ENCODE peak calls at places on chromosomes 7 and 10, in four cellular contexts. One of them, this sample, is unnamed.

GRCh38 chr7:142405122-142405765 is 147.4 kb upstream of the PRSS58 start:
- DNase-seq in activated T-cell treated with anti-CD3 and anti-CD28 coated beads for 24 hours: no peak
- DNase-seq in SW480: no peak
- DNase-seq in stimulated activated CD8-positive, alpha-beta memory T cell treated with anti-CD3 and anti-CD28 coated beads, Interleukin-7, amount 100 ng/mL, for 4 hours: no peak
- DNase-seq in this sample: no peak

GRCh38 chr10:12934777-12935176 is 66.7 kb downstream of the CCDC3 start:
- DNase-seq in activated T-cell treated with anti-CD3 and anti-CD28 coated beads for 24 hours: no peak
- DNase-seq in SW480: no peak
- DNase-seq in stimulated activated CD8-positive, alpha-beta memory T cell treated with anti-CD3 and anti-CD28 coated beads, Interleukin-7, amount 100 ng/mL, for 4 hours: no peak
- DNase-seq in this sample: no peak

GRCh38 chr7:113774182-113774807 is 144.5 kb downstream of the PPP1R3A start:
- DNase-seq in stimulated activated CD8-positive, alpha-beta memory T cell treated with anti-CD3 and anti-CD28 coated beads, Interleukin-7, amount 100 ng/mL, for 4 hours: no peak
- DNase-seq in SW480: peak
- DNase-seq in activated T-cell treated with anti-CD3 and anti-CD28 coated beads for 24 hours: no peak
- DNase-seq in this sample: no peak

GRCh38 chr10:43077421-43078171 is 727 bp downstream of the RET start:
- DNase-seq in activated T-cell treated with anti-CD3 and anti-CD28 coated beads for 24 hours: no peak
- DNase-seq in stimulated activated CD8-positive, alpha-beta memory T cell treated with anti-CD3 and anti-CD28 coated beads, Interleukin-7, amount 100 ng/mL, for 4 hours: no peak
- DNase-seq in SW480: no peak
- DNase-seq in this sample: no peak

GRCh38 chr7:119377861-119378260 is 895.1 kb upstream of the KCND2 start:
- DNase-seq in stimulated activated CD8-positive, alpha-beta memory T cell treated with anti-CD3 and anti-CD28 coated beads, Interleukin-7, amount 100 ng/mL, for 4 hours: no peak
- DNase-seq in SW480: no peak
- DNase-seq in activated T-cell treated with anti-CD3 and anti-CD28 coated beads for 24 hours: no peak
- DNase-seq in this sample: no peak

GRCh38 chr7:92794386-92794785 is 42.0 kb downstream of the CDK6 start:
- DNase-seq in SW480: no peak
- DNase-seq in activated T-cell treated with anti-CD3 and anti-CD28 coated beads for 24 hours: no peak
- DNase-seq in stimulated activated CD8-positive, alpha-beta memory T cell treated with anti-CD3 and anti-CD28 coated beads, Interleukin-7, amount 100 ng/mL, for 4 hours: no peak
- DNase-seq in this sample: no peak

GRCh38 chr10:11949152-11949551 is 93.5 kb downstream of the UPF2 start:
- DNase-seq in stimulated activated CD8-positive, alpha-beta memory T cell treated with anti-CD3 and anti-CD28 coated beads, Interleukin-7, amount 100 ng/mL, for 4 hours: no peak
- DNase-seq in SW480: no peak
- DNase-seq in activated T-cell treated with anti-CD3 and anti-CD28 coated beads for 24 hours: no peak
- DNase-seq in this sample: no peak

GRCh38 chr7:136976504-136977251 is 108.2 kb downstream of the CHRM2 start:
- DNase-seq in activated T-cell treated with anti-CD3 and anti-CD28 coated beads for 24 hours: no peak
- DNase-seq in stimulated activated CD8-positive, alpha-beta memory T cell treated with anti-CD3 and anti-CD28 coated beads, Interleukin-7, amount 100 ng/mL, for 4 hours: no peak
- DNase-seq in SW480: no peak
- DNase-seq in this sample: no peak

GRCh38 chr7:490461-491291 is 29.0 kb downstream of the PDGFA start:
- DNase-seq in activated T-cell treated with anti-CD3 and anti-CD28 coated beads for 24 hours: no peak
- DNase-seq in stimulated activated CD8-positive, alpha-beta memory T cell treated with anti-CD3 and anti-CD28 coated beads, Interleukin-7, amount 100 ng/mL, for 4 hours: no peak
- DNase-seq in SW480: peak
- DNase-seq in this sample: peak

GRCh38 chr10:123913688-123914268 is 22.2 kb upstream of the CPXM2 start:
- DNase-seq in stimulated activated CD8-positive, alpha-beta memory T cell treated with anti-CD3 and anti-CD28 coated beads, Interleukin-7, amount 100 ng/mL, for 4 hours: no peak
- DNase-seq in activated T-cell treated with anti-CD3 and anti-CD28 coated beads for 24 hours: no peak
- DNase-seq in SW480: no peak
- DNase-seq in this sample: peak

GRCh38 chr10:49737474-49738201 is 24.5 kb downstream of the OGDHL start:
- DNase-seq in activated T-cell treated with anti-CD3 and anti-CD28 coated beads for 24 hours: no peak
- DNase-seq in SW480: no peak
- DNase-seq in stimulated activated CD8-positive, alpha-beta memory T cell treated with anti-CD3 and anti-CD28 coated beads, Interleukin-7, amount 100 ng/mL, for 4 hours: no peak
- DNase-seq in this sample: no peak

GRCh38 chr10:12658526-12658925 is 309.2 kb downstream of the CAMK1D start:
- DNase-seq in stimulated activated CD8-positive, alpha-beta memory T cell treated with anti-CD3 and anti-CD28 coated beads, Interleukin-7, amount 100 ng/mL, for 4 hours: no peak
- DNase-seq in SW480: no peak
- DNase-seq in activated T-cell treated with anti-CD3 and anti-CD28 coated beads for 24 hours: no peak
- DNase-seq in this sample: no peak

GRCh38 chr10:30791197-30791611 is 161.7 kb upstream of the LYZL2 start:
- DNase-seq in activated T-cell treated with anti-CD3 and anti-CD28 coated beads for 24 hours: no peak
- DNase-seq in stimulated activated CD8-positive, alpha-beta memory T cell treated with anti-CD3 and anti-CD28 coated beads, Interleukin-7, amount 100 ng/mL, for 4 hours: no peak
- DNase-seq in SW480: no peak
- DNase-seq in this sample: no peak

GRCh38 chr7:44348851-44349781 is 23.7 kb upstream of the CAMK2B start:
- DNase-seq in stimulated activated CD8-positive, alpha-beta memory T cell treated with anti-CD3 and anti-CD28 coated beads, Interleukin-7, amount 100 ng/mL, for 4 hours: no peak
- DNase-seq in activated T-cell treated with anti-CD3 and anti-CD28 coated beads for 24 hours: no peak
- DNase-seq in SW480: peak
- DNase-seq in this sample: no peak

GRCh38 chr10:99595236-99595635 is 25.0 kb downstream of the SLC25A28 start:
- DNase-seq in stimulated activated CD8-positive, alpha-beta memory T cell treated with anti-CD3 and anti-CD28 coated beads, Interleukin-7, amount 100 ng/mL, for 4 hours: no peak
- DNase-seq in SW480: no peak
- DNase-seq in activated T-cell treated with anti-CD3 and anti-CD28 coated beads for 24 hours: no peak
- DNase-seq in this sample: no peak

GRCh38 chr10:36681751-36682633 is 443.4 kb upstream of the ANKRD30A start:
- DNase-seq in stimulated activated CD8-positive, alpha-beta memory T cell treated with anti-CD3 and anti-CD28 coated beads, Interleukin-7, amount 100 ng/mL, for 4 hours: no peak
- DNase-seq in activated T-cell treated with anti-CD3 and anti-CD28 coated beads for 24 hours: no peak
- DNase-seq in SW480: no peak
- DNase-seq in this sample: no peak

GRCh38 chr10:70551971-70552422 is 50.5 kb downstream of the PRF1 start:
- DNase-seq in stimulated activated CD8-positive, alpha-beta memory T cell treated with anti-CD3 and anti-CD28 coated beads, Interleukin-7, amount 100 ng/mL, for 4 hours: no peak
- DNase-seq in SW480: no peak
- DNase-seq in activated T-cell treated with anti-CD3 and anti-CD28 coated beads for 24 hours: no peak
- DNase-seq in this sample: peak

GRCh38 chr10:27225011-27225590 is 15.5 kb downstream of the ACBD5 start:
- DNase-seq in activated T-cell treated with anti-CD3 and anti-CD28 coated beads for 24 hours: no peak
- DNase-seq in SW480: no peak
- DNase-seq in stimulated activated CD8-positive, alpha-beta memory T cell treated with anti-CD3 and anti-CD28 coated beads, Interleukin-7, amount 100 ng/mL, for 4 hours: peak
- DNase-seq in this sample: no peak

GRCh38 chr7:29866490-29866930 is 60.2 kb downstream of the WIPF3 start:
- DNase-seq in activated T-cell treated with anti-CD3 and anti-CD28 coated beads for 24 hours: no peak
- DNase-seq in SW480: no peak
- DNase-seq in stimulated activated CD8-positive, alpha-beta memory T cell treated with anti-CD3 and anti-CD28 coated beads, Interleukin-7, amount 100 ng/mL, for 4 hours: no peak
- DNase-seq in this sample: peak

GRCh38 chr7:128697301-128697905 is 25.3 kb downstream of the GARIN1A start:
- DNase-seq in stimulated activated CD8-positive, alpha-beta memory T cell treated with anti-CD3 and anti-CD28 coated beads, Interleukin-7, amount 100 ng/mL, for 4 hours: no peak
- DNase-seq in SW480: no peak
- DNase-seq in activated T-cell treated with anti-CD3 and anti-CD28 coated beads for 24 hours: peak
- DNase-seq in this sample: no peak

GRCh38 chr7:37329940-37330339 is 118.7 kb downstream of the ELMO1 start:
- DNase-seq in SW480: no peak
- DNase-seq in activated T-cell treated with anti-CD3 and anti-CD28 coated beads for 24 hours: no peak
- DNase-seq in stimulated activated CD8-positive, alpha-beta memory T cell treated with anti-CD3 and anti-CD28 coated beads, Interleukin-7, amount 100 ng/mL, for 4 hours: no peak
- DNase-seq in this sample: no peak

GRCh38 chr10:24814568-24815313 is 91.1 kb upstream of the ARHGAP21 start:
- DNase-seq in stimulated activated CD8-positive, alpha-beta memory T cell treated with anti-CD3 and anti-CD28 coated beads, Interleukin-7, amount 100 ng/mL, for 4 hours: no peak
- DNase-seq in SW480: no peak
- DNase-seq in activated T-cell treated with anti-CD3 and anti-CD28 coated beads for 24 hours: no peak
- DNase-seq in this sample: no peak

GRCh38 chr10:75335983-75336382 is 65.6 kb downstream of the ZNF503 start:
- DNase-seq in activated T-cell treated with anti-CD3 and anti-CD28 coated beads for 24 hours: no peak
- DNase-seq in stimulated activated CD8-positive, alpha-beta memory T cell treated with anti-CD3 and anti-CD28 coated beads, Interleukin-7, amount 100 ng/mL, for 4 hours: no peak
- DNase-seq in SW480: no peak
- DNase-seq in this sample: no peak

GRCh38 chr10:11898372-11899066 is 75.4 kb downstream of the PROSER2 start:
- DNase-seq in activated T-cell treated with anti-CD3 and anti-CD28 coated beads for 24 hours: no peak
- DNase-seq in stimulated activated CD8-positive, alpha-beta memory T cell treated with anti-CD3 and anti-CD28 coated beads, Interleukin-7, amount 100 ng/mL, for 4 hours: no peak
- DNase-seq in SW480: peak
- DNase-seq in this sample: no peak

GRCh38 chr10:131310054-131310903 is 1.2 kb downstream of the TCERG1L start:
- DNase-seq in activated T-cell treated with anti-CD3 and anti-CD28 coated beads for 24 hours: no peak
- DNase-seq in SW480: no peak
- DNase-seq in stimulated activated CD8-positive, alpha-beta memory T cell treated with anti-CD3 and anti-CD28 coated beads, Interleukin-7, amount 100 ng/mL, for 4 hours: no peak
- DNase-seq in this sample: no peak

This sample was measured in tibial artery.